ENCODE peak calls at places on chromosomes 16 and 17, in five cellular contexts. B is SJCRH30; I is transverse colon; R is ascending aorta; U is CD8-positive, alpha-beta memory T cell. T is an unnamed sample.

GRCh38 chr16:81668243-81669097 is 110.6 kb upstream of the PLCG2 start:
- DNase-seq in R (no peak), U (no peak), B (no peak), I (no peak), T (no peak)

GRCh38 chr16:58040945-58041627 is 15.5 kb downstream of the MMP15 start:
- DNase-seq in U (no peak), B (no peak), I (no peak), R (no peak), T (no peak)

GRCh38 chr17:45939398-45939797 is 45.0 kb downstream of the MAPT start:
- DNase-seq in I (no peak), U (no peak), R (no peak), B (no peak), T (no peak)

GRCh38 chr17:42212382-42212781 is 18.1 kb upstream of the GHDC start:
- DNase-seq in U (no peak), I (no peak), B (no peak), R (no peak), T (no peak)

GRCh38 chr16:47308601-47309000 is 152.3 kb downstream of the ITFG1 start:
- DNase-seq in U (no peak), I (no peak), B (no peak), R (no peak), T (no peak)

GRCh38 chr16:84884311-84885023 is 64.7 kb downstream of the CRISPLD2 start:
- DNase-seq in I (no peak), R (no peak), B (no peak), U (no peak), T (no peak)

GRCh38 chr16:68253721-68254120 is 8.5 kb downstream of the PLA2G15 start:
- DNase-seq in U (no peak), I (no peak), R (no peak), B (no peak), T (no peak)

GRCh38 chr17:78252111-78252634 is 20.7 kb downstream of the TMEM235 start:
- DNase-seq in R (no peak), U (peak; percentile 68), B (no peak), I (peak; percentile 69), T (peak; percentile 94)

GRCh38 chr16:1198194-1198593 is 26.9 kb downstream of the TPSG1 start:
- DNase-seq in I (no peak), U (no peak), B (no peak), R (no peak), T (no peak)

GRCh38 chr17:27155866-27156265 is 138.0 kb upstream of the WSB1 start:
- DNase-seq in U (no peak), B (no peak), I (no peak), R (no peak), T (no peak)

GRCh38 chr17:77506371-77506991 is 365.7 kb downstream of the SEC14L1 start:
- DNase-seq in B (no peak), R (no peak), I (no peak), U (no peak), T (no peak)

GRCh38 chr17:79126139-79126538 is 51.5 kb downstream of the ENGASE start:
- DNase-seq in R (no peak), B (peak; percentile 57), U (no peak), I (peak; percentile 14), T (no peak)

GRCh38 chr16:14043278-14043677 is 27.8 kb upstream of the MRTFB start:
- DNase-seq in R (no peak), U (no peak), I (no peak), B (no peak), T (no peak)

GRCh38 chr17:17188586-17188985 is 17.5 kb downstream of the PLD6 start:
- DNase-seq in I (no peak), U (no peak), R (no peak), B (no peak), T (no peak)

GRCh38 chr17:39099686-39100293 is 51.6 kb downstream of the PLXDC1 start:
- DNase-seq in B (peak; percentile 89), U (no peak), I (peak; percentile 26), R (no peak), T (no peak)

GRCh38 chr17:41717408-41718286 is 5.5 kb downstream of the GAST start:
- DNase-seq in R (no peak), U (no peak), I (no peak), B (no peak), T (no peak)

GRCh38 chr17:15263680-15264079 is 1.4 kb downstream of the PMP22 start:
- DNase-seq in I (no peak), U (no peak), B (no peak), R (no peak), T (no peak)

GRCh38 chr17:56908061-56908542 is 5.7 kb downstream of the TRIM25 start:
- DNase-seq in R (no peak), I (peak; percentile 76), B (no peak), U (no peak), T (no peak)

GRCh38 chr16:82133798-82134197 is 36.2 kb downstream of the MPHOSPH6 start:
- DNase-seq in R (no peak), U (no peak), B (no peak), I (no peak), T (no peak)

GRCh38 chr17:40437095-40437732 is 6.0 kb upstream of the IGFBP4 start:
- DNase-seq in R (no peak), B (no peak), I (no peak), U (no peak), T (no peak)

GRCh38 chr16:2292221-2292620 is 24.3 kb upstream of the RNPS1 start:
- DNase-seq in B (no peak), U (no peak), R (no peak), I (no peak), T (no peak)

GRCh38 chr16:59126486-59126885 is 392.4 kb upstream of the GOT2 start:
- DNase-seq in R (no peak), B (no peak), U (no peak), I (no peak), T (no peak)

GRCh38 chr16:61892531-61892930 is 143.7 kb downstream of the CDH8 start:
- DNase-seq in R (no peak), I (no peak), U (no peak), B (no peak), T (no peak)

DNA sequence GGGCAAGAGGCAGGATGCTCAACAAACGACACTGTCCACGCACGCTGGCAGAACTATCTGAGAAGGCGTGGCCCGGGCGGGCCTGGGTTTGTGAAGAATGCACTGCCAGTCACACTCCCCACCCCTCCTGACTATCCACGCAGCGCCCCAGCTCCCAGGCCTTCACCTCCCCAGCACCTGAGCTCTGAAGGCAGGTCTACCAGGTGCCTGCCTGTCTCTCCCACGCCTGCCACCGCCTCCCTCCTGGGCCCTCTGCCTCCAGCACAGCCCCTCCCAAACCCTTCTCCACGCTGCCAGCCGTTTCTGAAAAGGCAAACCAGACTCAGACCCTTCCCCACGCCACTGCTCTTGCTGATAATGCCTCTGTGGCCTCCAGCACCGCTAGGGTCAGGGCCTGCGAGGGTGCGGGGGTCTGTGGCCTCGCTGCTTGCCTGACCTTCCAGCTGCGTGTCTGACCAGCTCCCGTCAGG is 11.6 kb downstream of the MYBBP1A start:
- DNase-seq in R (no peak), I (no peak), U (no peak), B (no peak), T (no peak)
- H3K27ac ChIP-seq in R (no peak overlapping the region), I (no peak overlapping the region), U (no peak overlapping the region), B (no peak overlapping the region), T (no peak overlapping the region)

DNA sequence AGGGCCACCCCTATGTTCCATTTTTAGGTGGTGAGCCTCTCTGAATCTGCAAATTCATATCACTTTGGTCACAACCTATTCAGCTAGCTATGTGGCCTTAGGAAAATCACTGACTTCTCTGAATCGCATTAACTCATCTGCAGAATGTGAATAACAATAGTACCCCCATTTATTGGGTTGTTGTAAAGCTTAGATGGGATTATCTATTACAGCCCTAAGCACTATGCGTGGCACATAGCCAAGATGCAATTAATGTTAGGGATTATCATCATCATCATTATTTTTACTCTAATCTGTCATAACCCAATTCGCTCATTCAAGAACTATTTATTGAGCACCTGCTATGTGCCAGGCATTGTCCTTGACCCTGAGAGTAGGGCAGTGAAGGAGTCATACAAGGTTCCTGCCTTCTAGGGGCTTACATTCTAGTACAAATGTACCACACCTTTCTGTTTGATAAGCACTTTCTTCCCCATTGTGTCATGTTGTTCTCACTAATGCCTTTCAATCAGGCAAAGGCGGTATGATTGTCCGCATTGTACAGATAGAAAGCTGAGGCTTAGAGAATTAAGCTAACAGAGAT is 38.5 kb downstream of the CHD9 start:
- DNase-seq in U (no peak), R (no peak), B (no peak), I (no peak), T (no peak)
- H3K27ac ChIP-seq in U (no peak overlapping the region), R (peak overlapping the region; percentile 5), B (no peak overlapping the region), I (peak overlapping the region; percentile 93), T (no peak overlapping the region)

GRCh38 chr17:43456661-43457361 is 27.0 kb upstream of the DHX8 start:
- DNase-seq in U (no peak), I (peak; percentile 12), R (no peak), B (peak; percentile 90), T (no peak)

GRCh38 chr17:43454888-43455287 is 28.9 kb upstream of the DHX8 start:
- DNase-seq in B (no peak), U (no peak), R (no peak), I (no peak), T (no peak)

GRCh38 chr17:43461185-43461584 is 22.6 kb upstream of the DHX8 start:
- DNase-seq in B (no peak), I (no peak), R (no peak), U (no peak), T (no peak)

GRCh38 chr17:43456029-43456428 is 27.7 kb upstream of the DHX8 start:
- DNase-seq in I (no peak), B (no peak), R (no peak), U (no peak), T (no peak)

DNA sequence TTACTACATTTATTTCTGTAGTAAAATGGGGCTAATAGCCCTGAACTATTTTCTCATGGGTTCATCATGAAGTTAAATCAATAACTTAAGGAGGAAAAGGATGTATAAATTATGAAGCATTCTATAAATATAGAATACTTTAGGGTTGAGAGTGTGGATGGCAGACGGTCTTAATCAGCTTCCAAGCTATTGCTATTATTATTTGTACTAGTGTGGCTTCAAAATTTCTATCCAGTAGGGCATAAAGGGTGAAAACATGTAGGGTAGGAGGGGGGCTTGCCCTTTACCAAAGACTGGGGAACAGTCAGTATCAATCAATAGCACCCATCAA is 26.4 kb upstream of the DHX8 start:
- DNase-seq in B (no peak), I (no peak), R (no peak), U (no peak), T (no peak)
- H3K27ac ChIP-seq in B (no peak overlapping the region), I (peak overlapping the region; percentile 64), R (no peak overlapping the region), U (no peak overlapping the region), T (no peak overlapping the region)

DNA sequence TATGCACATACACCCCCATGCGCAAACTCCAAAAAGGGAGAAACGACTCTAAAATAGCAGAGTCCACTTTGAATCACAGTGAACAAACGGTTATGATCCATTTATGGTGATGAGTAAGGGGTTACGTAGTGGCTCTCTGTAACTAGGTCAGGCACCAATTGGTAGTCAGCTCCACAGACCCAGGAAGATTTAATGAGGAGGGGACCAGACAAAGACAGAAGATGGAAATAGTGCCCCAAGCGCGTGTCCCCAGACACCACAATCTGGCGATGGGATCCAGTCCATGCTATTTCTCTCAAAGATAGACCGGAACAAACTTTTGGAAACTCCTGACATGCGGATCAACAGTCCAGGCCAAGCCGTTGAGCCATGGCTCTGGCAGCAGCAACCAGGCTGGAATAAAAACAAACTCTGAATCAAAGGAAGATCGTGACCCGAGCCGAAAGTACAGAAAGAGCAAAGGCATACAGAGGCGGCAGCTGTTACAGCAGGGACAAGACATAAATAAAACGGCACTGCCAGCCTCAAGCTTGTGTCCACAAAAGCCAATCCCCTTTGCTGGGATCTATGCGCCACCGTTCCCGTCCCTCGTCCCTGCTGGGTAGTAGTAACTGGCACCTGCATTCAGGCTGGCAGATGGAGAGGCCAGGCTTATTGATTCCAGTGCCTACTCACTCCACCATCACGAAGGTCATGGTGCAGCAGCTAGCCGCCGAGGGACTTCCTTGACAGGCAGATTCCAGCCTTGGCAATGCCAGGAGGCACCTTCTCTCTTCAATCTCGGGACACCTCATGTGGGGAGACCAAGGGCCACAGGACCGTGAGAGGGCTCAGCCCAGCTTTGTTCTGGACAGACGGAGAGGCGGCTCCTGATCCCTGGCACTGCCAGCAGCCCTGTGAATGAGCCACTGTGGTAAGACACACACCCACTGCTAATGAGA is 50.2 kb downstream of the CDH11 start:
- DNase-seq in U (no peak), B (peak; percentile 85), R (peak; percentile 79), I (peak; percentile 12), T (no peak)
- H3K27ac ChIP-seq in U (no peak overlapping the region), B (peak overlapping the region; percentile 89), R (peak overlapping the region; percentile 80), I (peak overlapping the region; percentile 74), T (no peak overlapping the region)

T was measured in CD4-positive, alpha-beta T cell.